ENCODE peak calls at places on chromosomes 16 and 17, in six cellular contexts. S is upper lobe of right lung, Y is fibroblast of pulmonary artery, G is thoracic aorta, F is fibroblast of mammary gland, Z is AG10803. I is an unnamed sample.

GRCh38 chr16:77919761-77920415 is 102.5 kb upstream of the CLEC3A start:
- DNase-seq in Z (no peak), S (no peak), F (no peak), G (no peak), Y (no peak), I (no peak)

GRCh38 chr16:89005201-89006035 is 28.4 kb upstream of the CBFA2T3 start:
- DNase-seq in G (no peak), S (no peak), F (no peak), Z (no peak), Y (no peak), I (no peak)

GRCh38 chr17:37131670-37132620 is 183.2 kb downstream of the AATF start:
- DNase-seq in Y (no peak), G (no peak), S (no peak), F (no peak), Z (no peak), I (no peak)

GRCh38 chr16:74463888-74464287 is 42.6 kb upstream of the CLEC18B start:
- DNase-seq in G (no peak), S (no peak), F (no peak), Z (no peak), Y (no peak), I (no peak)

GRCh38 chr16:10504404-10504885 is 76.0 kb downstream of the EMP2 start:
- DNase-seq in G (no peak), Y (no peak), F (no peak), Z (no peak), S (no peak), I (no peak)

GRCh38 chr17:65433157-65433556 is 128.3 kb downstream of the AXIN2 start:
- DNase-seq in Y (no peak), F (no peak), G (no peak), Z (no peak), S (no peak), I (no peak)

GRCh38 chr17:67128700-67129099 is 84.3 kb downstream of the CACNG1 start:
- DNase-seq in Z (no peak), F (no peak), S (no peak), Y (no peak), G (no peak), I (no peak)

GRCh38 chr17:76935331-76935730 is 67.1 kb downstream of the MGAT5B start:
- DNase-seq in F (peak), Y (peak), Z (peak), S (no peak), G (no peak), I (no peak)

GRCh38 chr17:8887834-8888703 is 20.6 kb upstream of the PIK3R6 start:
- DNase-seq in Z (peak), Y (peak), S (no peak), G (no peak), F (peak), I (no peak)

GRCh38 chr17:12637015-12637414 is 28.7 kb upstream of the MYOCD start:
- DNase-seq in F (peak), S (no peak), G (peak), Y (peak), Z (peak), I (no peak)

GRCh38 chr16:49458221-49458620 is 84.6 kb downstream of the C16orf78 start:
- DNase-seq in F (no peak), G (no peak), Y (no peak), Z (no peak), S (peak), I (no peak)

GRCh38 chr17:80453980-80454556 is 22.3 kb downstream of the NPTX1 start:
- DNase-seq in S (no peak), G (no peak), F (no peak), Y (no peak), Z (no peak), I (no peak)

GRCh38 chr17:83018658-83019193 is 60.7 kb upstream of the METRNL start:
- DNase-seq in Y (no peak), S (no peak), G (no peak), Z (no peak), F (no peak), I (no peak)

GRCh38 chr16:24499193-24499814 is 40.1 kb upstream of the RBBP6 start:
- DNase-seq in F (peak), G (no peak), Y (peak), S (peak), Z (peak), I (no peak)

GRCh38 chr16:48385272-48385953 is at the start of gene SIAH1:
- DNase-seq in Z (peak), Y (peak), S (peak), F (peak), G (no peak), I (peak)

GRCh38 chr16:87422106-87422505 is 30.0 kb downstream of the MAP1LC3B start:
- DNase-seq in F (no peak), S (no peak), Y (no peak), G (no peak), Z (no peak), I (no peak)

GRCh38 chr16:919658-920631 is 50.8 kb downstream of the LMF1 start:
- DNase-seq in F (peak), Y (peak), G (no peak), S (no peak), Z (peak), I (no peak)

GRCh38 chr17:76586741-76587487 is 1.3 kb upstream of the ST6GALNAC2 start:
- DNase-seq in Z (no peak), Y (no peak), F (no peak), S (peak), G (no peak), I (no peak)

GRCh38 chr17:42857389-42857788 is 6.4 kb downstream of the AOC3 start:
- DNase-seq in F (no peak), Y (no peak), S (peak), G (no peak), Z (no peak), I (no peak)

GRCh38 chr17:80036715-80037477 is 454 bp downstream of the CCDC40 start:
- DNase-seq in F (no peak), G (no peak), Y (peak), S (peak), Z (no peak), I (no peak)

GRCh38 chr16:11668590-11669379 is 530 bp downstream of the SNN start:
- DNase-seq in Y (no peak), S (no peak), Z (no peak), G (no peak), F (no peak), I (no peak)

GRCh38 chr17:29294580-29294900 is 592 bp upstream of the NUFIP2 start:
- DNase-seq in Z (no peak), Y (no peak), S (no peak), G (no peak), F (no peak), I (no peak)

GRCh38 chr16:10088380-10088793 is 93.8 kb downstream of the GRIN2A start:
- DNase-seq in Z (peak), G (no peak), Y (no peak), S (no peak), F (peak), I (no peak)

GRCh38 chr17:61579961-61580360 is 11.1 kb downstream of the NACA2 start:
- DNase-seq in Z (peak), Y (no peak), G (no peak), S (no peak), F (no peak), I (no peak)
- TF ChIP-seq CTCF in Z (peak), Y (no peak), G (no peak), S (no peak), F (no peak), I (no peak)

DNA sequence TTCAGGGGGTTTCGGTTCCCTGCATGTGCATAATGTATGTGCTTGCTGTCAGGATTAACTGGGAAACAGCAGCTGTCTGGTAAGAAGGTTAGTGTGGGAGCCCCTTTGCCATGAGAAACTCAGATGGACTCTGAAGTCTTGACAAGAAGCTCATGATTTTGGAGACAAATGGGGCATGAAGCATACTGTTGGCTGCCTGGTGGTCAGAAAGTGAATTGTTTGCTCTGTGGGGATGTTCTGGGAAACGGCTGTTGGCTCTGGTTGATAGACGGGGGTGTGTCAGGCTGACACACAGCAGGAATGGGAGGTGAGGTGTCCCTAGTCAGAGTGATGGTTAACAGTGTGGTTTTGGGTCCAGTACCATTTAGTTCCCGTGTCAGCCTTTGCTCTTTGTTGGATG is 252.5 kb upstream of the EEF2KMT start:
- DNase-seq in Z (no peak), F (no peak), Y (no peak), S (no peak), G (no peak), I (no peak)
- TF ChIP-seq CTCF in Z (no peak), F (no peak), Y (no peak), S (no peak), G (no peak), I (no peak)

GRCh38 chr16:4936181-4936990 is 562 bp downstream of the PPL start:
- DNase-seq in Y (no peak), G (no peak), Z (no peak), F (no peak), S (peak), I (no peak)
- TF ChIP-seq CTCF in Y (no peak), G (peak), Z (peak), F (no peak), S (peak), I (no peak)

GRCh38 chr17:32814837-32815236 is 62.1 kb downstream of the MYO1D start:
- DNase-seq in Y (no peak), S (no peak), G (no peak), F (no peak), Z (no peak), I (no peak)

GRCh38 chr17:32815460-32815859 is 61.5 kb downstream of the MYO1D start:
- DNase-seq in Z (no peak), G (no peak), F (no peak), S (no peak), Y (no peak), I (no peak)

GRCh38 chr17:32807577-32807976 is 69.3 kb downstream of the MYO1D start:
- DNase-seq in F (no peak), G (no peak), Z (peak), Y (no peak), S (no peak), I (no peak)

GRCh38 chr17:32810690-32811089 is 66.2 kb downstream of the MYO1D start:
- DNase-seq in F (no peak), G (no peak), S (no peak), Z (no peak), Y (no peak), I (no peak)

DNA sequence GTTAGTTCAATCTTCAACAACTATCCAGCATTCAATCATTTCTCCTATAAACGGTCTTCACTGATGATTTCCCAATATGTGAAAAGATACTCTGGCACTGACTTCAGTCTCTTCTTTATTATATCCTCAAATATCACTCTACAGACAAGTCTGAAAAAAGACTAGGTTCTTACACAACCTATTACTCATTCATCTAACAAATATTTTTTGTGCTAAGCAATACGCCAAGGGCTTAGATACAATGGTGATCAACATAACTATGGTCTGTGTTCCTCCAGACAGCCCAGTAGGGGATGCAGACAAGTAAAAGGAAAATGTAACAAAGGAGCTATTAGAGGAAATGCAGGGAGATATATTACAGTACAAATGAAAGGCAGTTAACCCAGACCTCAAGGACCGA is 63.9 kb downstream of the MYO1D start:
- DNase-seq in G (no peak), S (no peak), Z (peak), F (peak), Y (peak), I (no peak)
- TF ChIP-seq CTCF in G (no peak), S (no peak), Z (peak), F (peak), Y (no peak), I (no peak)

GRCh38 chr17:75517277-75517865 is 1.0 kb downstream of the TSEN54 start:
- DNase-seq in F (no peak), G (no peak), Y (no peak), S (peak), Z (no peak), I (no peak)
- TF ChIP-seq CTCF in F (no peak), G (peak), Y (no peak), S (peak), Z (no peak), I (no peak)

DNA sequence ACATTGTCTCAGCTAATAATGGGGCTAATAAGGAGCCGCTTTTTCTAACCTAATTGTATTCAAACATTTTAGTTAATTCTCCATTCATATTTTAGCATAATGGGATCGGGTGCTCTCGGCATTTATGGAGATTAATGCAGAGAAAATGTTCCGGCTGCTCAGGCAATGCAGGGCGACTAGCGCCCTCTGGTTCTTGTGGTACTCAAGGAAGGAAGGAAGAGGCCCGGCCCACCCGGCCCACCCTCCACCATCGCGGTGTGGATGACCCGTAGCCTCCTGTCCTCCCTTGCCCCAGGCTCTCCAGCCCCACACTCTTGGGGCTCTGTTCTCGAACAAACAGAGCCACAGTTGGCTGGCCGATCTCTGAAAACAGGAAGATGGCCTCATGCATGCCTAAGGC is 21.1 kb upstream of the ABCC3 start:
- DNase-seq in Y (no peak), G (no peak), F (no peak), Z (no peak), S (no peak), I (no peak)
- TF ChIP-seq CTCF in Y (no peak), G (no peak), F (no peak), Z (no peak), S (peak), I (no peak)

GRCh38 chr16:26791166-26791565 is 275.6 kb upstream of the C16orf82 start:
- DNase-seq in Z (no peak), G (no peak), S (no peak), Y (no peak), F (no peak), I (no peak)

GRCh38 chr16:26795184-26795583 is 271.5 kb upstream of the C16orf82 start:
- DNase-seq in Y (no peak), S (no peak), F (no peak), G (no peak), Z (no peak), I (no peak)
- TF ChIP-seq CTCF in Y (no peak), S (peak), F (no peak), G (no peak), Z (no peak), I (peak)

DNA sequence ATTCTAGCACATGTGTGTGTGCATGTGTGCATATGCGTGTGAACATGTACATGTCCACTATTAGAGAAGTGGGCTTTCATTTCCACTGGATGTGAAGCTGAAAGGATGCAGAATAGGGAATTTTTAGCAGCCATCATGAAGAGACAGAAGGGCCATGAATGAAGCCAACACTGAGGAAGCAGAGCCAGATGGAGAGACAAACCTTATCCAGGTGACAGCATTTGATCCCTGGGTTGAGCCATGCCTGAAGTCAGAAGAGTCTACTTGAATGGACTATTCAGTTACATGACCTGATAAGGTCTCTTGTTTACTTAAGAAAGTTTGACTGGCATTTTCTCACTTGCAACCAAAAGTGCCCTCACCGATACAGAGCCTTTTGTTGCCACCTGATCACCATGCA is 88.4 kb downstream of the ASIC2 start:
- DNase-seq in F (no peak), Z (no peak), Y (no peak), S (no peak), G (no peak), I (no peak)
- TF ChIP-seq CTCF in F (no peak), Z (no peak), Y (no peak), S (no peak), G (no peak), I (no peak)

GRCh38 chr17:81907219-81908145 is 3.7 kb downstream of the PCYT2 start:
- DNase-seq in G (no peak), F (no peak), Y (no peak), S (no peak), Z (no peak), I (no peak)
- TF ChIP-seq CTCF in G (no peak), F (no peak), Y (no peak), S (no peak), Z (no peak), I (no peak)

GRCh38 chr16:30063893-30064745 is 1.4 kb upstream of the ALDOA start:
- DNase-seq in S (peak), Y (no peak), G (no peak), F (peak), Z (no peak), I (peak)
- TF ChIP-seq CTCF in S (peak), Y (no peak), G (no peak), F (no peak), Z (peak), I (no peak)

I was measured in natural killer cell.